ENCODE peak calls at places on chromosomes 7 and 10, in ten cellular contexts. V is cardiac fibroblast, X is ovary, G is BJ, N is OCI-LY7, A is globus pallidus, S is activated T-helper 1 cell treated with Interleukin-2 at 50 U/mL for 16 hours, W is amygdala, Z is NCI-H1105, M is Kasumi-1. F is an unnamed sample.
A peak's percentile ranks its signal among the peaks of the same experiment; 100 is the strongest.

GRCh38 chr10:117594722-117595121 is 52.2 kb downstream of the EMX2 start:
- DNase-seq in V (peak; percentile 2), M (no peak), G (no peak), W (no peak), A (no peak), S (no peak), N (no peak), X (no peak), Z (no peak), F (no peak)

GRCh38 chr7:5231116-5231515 is 41.1 kb downstream of the WIPI2 start:
- DNase-seq in S (no peak), V (no peak), M (no peak), N (peak; percentile 33), A (no peak), W (no peak), Z (no peak), G (no peak), X (no peak), F (no peak)

GRCh38 chr7:87398441-87398840 is 53.0 kb downstream of the CROT start:
- DNase-seq in V (peak; percentile 55), G (peak; percentile 52), A (no peak), N (no peak), X (no peak), M (no peak), S (no peak), Z (no peak), W (no peak), F (no peak)

GRCh38 chr7:120395526-120396019 is 122.6 kb downstream of the KCND2 start:
- DNase-seq in A (no peak), N (no peak), S (no peak), M (no peak), Z (peak; percentile 2), W (no peak), G (no peak), V (peak; percentile 3), X (no peak), F (no peak)

GRCh38 chr10:62769574-62770242 is 34.8 kb upstream of the ADO start:
- DNase-seq in M (no peak), S (no peak), V (peak; percentile 11), N (no peak), G (no peak), W (no peak), X (no peak), Z (no peak), A (no peak), F (no peak)

GRCh38 chr10:43471929-43472720 is 35.2 kb downstream of the ZNF487 start:
- DNase-seq in G (no peak), N (no peak), Z (no peak), A (no peak), X (no peak), S (no peak), V (no peak), W (no peak), M (no peak), F (no peak)

GRCh38 chr10:132841254-132841975 is 55.5 kb upstream of the NKX6-2 start:
- DNase-seq in M (no peak), X (no peak), W (no peak), S (no peak), N (no peak), V (no peak), Z (no peak), G (no peak), A (no peak), F (no peak)

GRCh38 chr10:77588886-77589285 is 48.7 kb downstream of the KCNMA1 start:
- DNase-seq in M (no peak), Z (no peak), G (no peak), V (no peak), S (no peak), W (no peak), N (no peak), A (no peak), X (no peak), F (no peak)

GRCh38 chr7:421056-421991 is 98.3 kb downstream of the PDGFA start:
- DNase-seq in N (no peak), M (no peak), A (no peak), S (no peak), Z (no peak), X (no peak), G (no peak), V (no peak), W (no peak), F (no peak)

GRCh38 chr10:36606234-36606839 is 519.1 kb upstream of the ANKRD30A start:
- DNase-seq in X (no peak), V (peak; percentile 29), A (no peak), G (no peak), N (no peak), Z (no peak), S (no peak), W (no peak), M (no peak), F (no peak)

GRCh38 chr7:70504254-70504653 is 627.7 kb upstream of the GALNT17 start:
- DNase-seq in V (no peak), A (no peak), W (no peak), Z (no peak), X (no peak), M (no peak), S (no peak), N (peak; percentile 7), G (no peak), F (no peak)

GRCh38 chr10:87639493-87639892 is 20.2 kb upstream of the PAPSS2 start:
- DNase-seq in S (no peak), Z (no peak), N (no peak), M (no peak), W (no peak), V (no peak), X (no peak), A (no peak), G (no peak), F (no peak)

GRCh38 chr7:51817694-51818093 is 501.1 kb upstream of the COBL start:
- DNase-seq in X (no peak), S (no peak), G (no peak), A (no peak), W (no peak), N (no peak), Z (no peak), V (no peak), M (no peak), F (no peak)

GRCh38 chr10:21517134-21517982 is 8.1 kb downstream of the SKIDA1 start:
- DNase-seq in G (no peak), M (peak; percentile 71), W (no peak), V (peak; percentile 51), X (peak; percentile 69), A (peak; percentile 59), Z (no peak), N (peak; percentile 47), S (no peak), F (no peak)

GRCh38 chr10:105188737-105189463 is 547.8 kb downstream of the SORCS3 start:
- DNase-seq in X (no peak), G (peak; percentile 6), A (no peak), M (no peak), Z (no peak), W (peak; percentile 9), V (no peak), S (no peak), N (no peak), F (no peak)

GRCh38 chr10:71627230-71627939 is 92.2 kb downstream of the C10orf105 start:
- DNase-seq in G (no peak), Z (no peak), M (no peak), V (no peak), W (no peak), N (no peak), S (no peak), A (no peak), X (no peak), F (no peak)

GRCh38 chr10:1102836-1103235 is 46.7 kb downstream of the WDR37 start:
- DNase-seq in M (no peak), Z (no peak), N (no peak), A (no peak), S (no peak), X (no peak), V (peak; percentile 35), W (no peak), G (no peak), F (no peak)

GRCh38 chr10:4260483-4260882 is 475.5 kb upstream of the KLF6 start:
- DNase-seq in W (no peak), X (no peak), A (no peak), M (no peak), V (peak; percentile 58), G (no peak), N (no peak), S (no peak), Z (no peak), F (no peak)

GRCh38 chr7:134130124-134130523 is 3.0 kb downstream of the LRGUK start:
- DNase-seq in Z (no peak), N (no peak), G (no peak), W (no peak), M (no peak), V (no peak), S (no peak), A (no peak), X (no peak), F (no peak)

GRCh38 chr10:3720228-3721019 is 64.6 kb downstream of the KLF6 start:
- DNase-seq in Z (no peak), W (no peak), G (no peak), X (no peak), A (peak; percentile 70), S (no peak), M (peak; percentile 100), N (no peak), V (peak; percentile 93), F (no peak)

GRCh38 chr7:36276428-36277246 is 113.0 kb upstream of the ANLN start:
- DNase-seq in A (no peak), V (no peak), M (no peak), N (no peak), W (no peak), G (no peak), S (no peak), Z (no peak), X (no peak), F (no peak)

GRCh38 chr10:18687195-18687594 is 28.0 kb downstream of the ARL5B start:
- DNase-seq in A (no peak), N (no peak), Z (no peak), S (no peak), V (no peak), X (no peak), G (no peak), W (no peak), M (no peak), F (no peak)

GRCh38 chr7:126667742-126668366 is 584.9 kb downstream of the GRM8 start:
- DNase-seq in Z (no peak), X (no peak), W (no peak), V (no peak), A (no peak), M (no peak), S (no peak), N (no peak), G (no peak), F (no peak)

GRCh38 chr7:116561697-116562483 is 37.1 kb downstream of the CAV1 start:
- DNase-seq in S (no peak), M (no peak), W (no peak), G (no peak), X (no peak), V (peak; percentile 50), Z (no peak), N (no peak), A (no peak), F (no peak)

GRCh38 chr10:104806791-104807190 is 165.7 kb downstream of the SORCS3 start:
- DNase-seq in M (no peak), N (no peak), W (no peak), X (no peak), A (no peak), Z (no peak), S (no peak), G (no peak), V (no peak), F (no peak)

GRCh38 chr10:12906051-12906541 is 95.4 kb downstream of the CCDC3 start:
- DNase-seq in V (no peak), N (no peak), X (no peak), M (no peak), Z (no peak), S (no peak), W (no peak), G (no peak), A (no peak), F (no peak)

F was measured in GM12892.